ENCODE peak calls at places on chromosomes 1 and 21, in eight cellular contexts. L, D, J, T, N, P, M and X are unnamed samples.
A peak's percentile ranks its signal among the peaks of the same experiment; 100 is the strongest.

GRCh38 chr1:228013322-228014234 is 6.8 kb downstream of the WNT3A start:
- DNase-seq in N (peak; percentile 86), P (no peak), M (no peak), L (peak; percentile 35), J (no peak), D (peak; percentile 42), T (no peak), X (no peak)

GRCh38 chr1:206687915-206688442 is 3.3 kb downstream of the MAPKAPK2 start:
- DNase-seq in P (no peak), D (no peak), J (no peak), L (no peak), N (no peak), M (no peak), T (peak; percentile 48), X (no peak)

GRCh38 chr1:174000274-174000852 is 21.8 kb downstream of the RC3H1 start:
- DNase-seq in L (no peak), T (no peak), D (no peak), M (no peak), P (no peak), N (no peak), J (no peak), X (no peak)

GRCh38 chr1:96979287-96979686 is 257.7 kb downstream of the PTBP2 start:
- DNase-seq in J (peak; percentile 92), D (no peak), L (no peak), M (no peak), N (no peak), T (no peak), P (no peak), X (no peak)

GRCh38 chr1:221768444-221769066 is 26.7 kb upstream of the DUSP10 start:
- DNase-seq in P (no peak), M (no peak), D (no peak), L (no peak), T (no peak), J (no peak), N (no peak), X (no peak)

GRCh38 chr1:92410706-92411105 is 76.0 kb downstream of the GFI1 start:
- DNase-seq in D (no peak), L (peak; percentile 64), P (no peak), T (no peak), M (no peak), J (no peak), N (no peak), X (peak; percentile 32)

GRCh38 chr1:7517611-7518330 is 253.3 kb upstream of the VAMP3 start:
- DNase-seq in J (no peak), M (no peak), D (no peak), T (no peak), N (no peak), L (no peak), P (no peak), X (no peak)

GRCh38 chr1:89945852-89946476 is 48.9 kb upstream of the ZNF326 start:
- DNase-seq in J (no peak), D (no peak), M (no peak), T (no peak), L (no peak), N (no peak), P (no peak), X (no peak)

GRCh38 chr1:208988811-208989222 is 594.7 kb upstream of the CAMK1G start:
- DNase-seq in N (no peak), M (no peak), J (peak; percentile 30), T (peak; percentile 81), P (peak; percentile 24), L (no peak), D (no peak), X (peak; percentile 67)

GRCh38 chr1:221741364-221741970 is 422 bp downstream of the DUSP10 start:
- DNase-seq in M (no peak), P (peak; percentile 44), N (no peak), J (no peak), D (no peak), T (peak; percentile 70), L (peak; percentile 67), X (peak; percentile 48)

GRCh38 chr1:113219377-113219776 is 146.4 kb downstream of the LRIG2 start:
- DNase-seq in L (no peak), J (peak; percentile 21), T (no peak), D (no peak), N (no peak), P (no peak), M (no peak), X (no peak)

GRCh38 chr1:200179126-200179780 is 151.7 kb downstream of the NR5A2 start:
- DNase-seq in M (no peak), L (no peak), N (no peak), J (peak; percentile 43), T (peak; percentile 81), P (peak; percentile 7), D (no peak), X (no peak)

GRCh38 chr21:31803039-31804007 is 69.5 kb upstream of the HUNK start:
- DNase-seq in D (no peak), M (no peak), L (no peak), J (no peak), T (no peak), P (no peak), N (no peak), X (no peak)

GRCh38 chr1:10634428-10635384 is 160.0 kb downstream of the PEX14 start:
- DNase-seq in L (no peak), N (peak; percentile 23), M (no peak), J (peak; percentile 82), T (no peak), D (no peak), P (no peak), X (peak; percentile 22)

GRCh38 chr1:89331890-89332289 is 32.0 kb upstream of the GBP6 start:
- DNase-seq in N (no peak), M (no peak), L (no peak), T (no peak), P (no peak), J (no peak), D (no peak), X (no peak)

GRCh38 chr1:8472668-8473067 is 154.8 kb downstream of the SLC45A1 start:
- DNase-seq in M (no peak), T (no peak), J (no peak), D (no peak), P (no peak), N (no peak), L (no peak), X (no peak)

DNA sequence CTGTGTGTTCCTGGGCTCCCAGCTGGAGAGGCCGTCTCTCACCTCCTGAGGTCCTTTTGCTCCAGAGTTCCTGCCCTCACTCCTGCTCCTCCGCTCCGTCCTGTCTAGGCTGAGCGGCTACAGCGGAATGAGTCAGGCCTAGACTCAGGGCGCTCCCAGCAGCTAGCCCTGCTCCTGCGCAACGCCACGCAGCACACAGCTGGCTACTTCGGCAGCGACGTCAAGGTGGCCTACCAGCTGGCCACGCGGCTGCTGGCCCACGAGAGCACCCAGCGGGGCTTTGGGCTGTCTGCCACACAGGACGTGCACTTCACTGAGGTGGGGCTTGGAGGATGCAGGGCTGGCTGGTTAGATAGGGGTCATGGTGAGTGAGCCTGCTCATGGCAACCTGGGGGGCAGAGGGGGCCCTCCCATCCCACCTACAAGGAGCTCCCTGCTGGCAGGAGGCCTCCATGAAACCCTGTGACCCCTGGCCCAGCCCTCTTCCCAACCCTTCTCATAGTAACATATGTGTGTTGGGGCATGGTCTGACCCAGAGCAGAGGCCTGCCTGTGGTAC is 15.1 kb downstream of the PSRC1 start:
- DNase-seq in M (no peak), P (no peak), J (no peak), L (no peak), T (no peak), D (no peak), N (no peak), X (no peak)
- H3K36me3 ChIP-seq in M (peaks cover 4% of the 10 kb centered on the region), P (no peaks in the 10 kb centered on the region), J (peaks cover 33% of the 10 kb centered on the region), L (no peaks in the 10 kb centered on the region), T (no peaks in the 10 kb centered on the region), D (no peaks in the 10 kb centered on the region), N (peaks cover 14% of the 10 kb centered on the region), X (no peaks in the 10 kb centered on the region)

GRCh38 chr21:46346296-46347202 is 22.6 kb downstream of the PCNT start:
- DNase-seq in D (no peak), P (no peak), L (no peak), M (no peak), J (no peak), N (no peak), T (no peak), X (no peak)

GRCh38 chr21:46347203-46347550 is 23.2 kb downstream of the PCNT start:
- DNase-seq in J (no peak), P (no peak), L (no peak), T (no peak), M (no peak), D (no peak), N (no peak), X (no peak)

GRCh38 chr21:46349134-46349760 is 25.3 kb downstream of the PCNT start:
- DNase-seq in N (no peak), M (no peak), L (no peak), P (no peak), T (no peak), J (no peak), D (no peak), X (no peak)

GRCh38 chr21:46345861-46346260 is 21.9 kb downstream of the PCNT start:
- DNase-seq in M (no peak), L (no peak), P (no peak), D (no peak), J (no peak), N (no peak), T (no peak), X (no peak)

GRCh38 chr21:46347791-46348381 is 23.9 kb downstream of the PCNT start:
- DNase-seq in T (no peak), M (peak; percentile 64), N (no peak), D (no peak), J (no peak), P (peak; percentile 24), L (no peak), X (no peak)
- H3K36me3 ChIP-seq in T (peaks cover 72% of the 10 kb centered on the region), M (peaks cover 63% of the 10 kb centered on the region), N (peaks cover 37% of the 10 kb centered on the region), D (peaks cover 44% of the 10 kb centered on the region), J (peaks cover 59% of the 10 kb centered on the region), P (peaks cover 20% of the 10 kb centered on the region), L (no peaks in the 10 kb centered on the region), X (no peaks in the 10 kb centered on the region)

GRCh38 chr1:5881526-5882222 is 110.6 kb downstream of the NPHP4 start:
- DNase-seq in J (no peak), T (no peak), N (no peak), P (no peak), M (no peak), L (no peak), D (no peak), X (no peak)
- H3K36me3 ChIP-seq in J (peaks cover 16% of the 10 kb centered on the region), T (peaks cover 15% of the 10 kb centered on the region), N (peaks cover 4% of the 10 kb centered on the region), P (peaks cover 2% of the 10 kb centered on the region), M (peaks cover 13% of the 10 kb centered on the region), L (no peaks in the 10 kb centered on the region), D (no peaks in the 10 kb centered on the region), X (no peaks in the 10 kb centered on the region)

GRCh38 chr1:46582972-46583371 is 21.1 kb downstream of the MKNK1 start:
- DNase-seq in N (no peak), M (no peak), T (no peak), J (no peak), D (no peak), P (no peak), L (no peak), X (peak; percentile 59)

GRCh38 chr1:46585312-46585711 is 18.8 kb downstream of the MKNK1 start:
- DNase-seq in M (no peak), J (no peak), N (no peak), L (no peak), T (no peak), D (no peak), P (no peak), X (no peak)

GRCh38 chr1:46577671-46578070 is 26.2 kb upstream of the KNCN start:
- DNase-seq in J (no peak), T (no peak), N (no peak), D (no peak), M (no peak), P (no peak), L (no peak), X (no peak)

GRCh38 chr1:46580140-46580903 is 23.7 kb downstream of the MKNK1 start:
- DNase-seq in D (no peak), P (peak; percentile 55), T (no peak), N (no peak), L (no peak), J (no peak), M (no peak), X (no peak)

GRCh38 chr1:46581685-46582455 is 22.2 kb downstream of the MKNK1 start:
- DNase-seq in T (no peak), M (no peak), D (no peak), N (no peak), L (no peak), J (no peak), P (no peak), X (no peak)
- H3K36me3 ChIP-seq in T (peaks cover 60% of the 10 kb centered on the region), M (peaks cover 78% of the 10 kb centered on the region), D (peaks cover 41% of the 10 kb centered on the region), N (peaks cover 41% of the 10 kb centered on the region), L (no peaks in the 10 kb centered on the region), J (peaks cover 3% of the 10 kb centered on the region), P (peaks cover 28% of the 10 kb centered on the region), X (peaks cover 9% of the 10 kb centered on the region)